ENCODE peak calls at places on chromosomes 3 and 15, in nine cellular contexts. One of them, this sample, is unnamed.

GRCh38 chr15:65789759-65790158 is 2.3 kb downstream of the DENND4A start:
- DNase-seq in transverse colon: no peak
- DNase-seq in PC-3: no peak
- DNase-seq in mesothelial cell of epicardium: no peak
- DNase-seq in psoas muscle: no peak
- DNase-seq in dorsolateral prefrontal cortex: no peak
- DNase-seq in upper lobe of right lung: no peak
- DNase-seq in brain microvascular endothelial cell: no peak
- DNase-seq in neural progenitor cell: no peak
- DNase-seq in this sample: no peak

GRCh38 chr3:58998476-58999117 is 51.2 kb downstream of the CFAP20DC start:
- DNase-seq in dorsolateral prefrontal cortex: no peak
- DNase-seq in psoas muscle: no peak
- DNase-seq in brain microvascular endothelial cell: peak
- DNase-seq in neural progenitor cell: no peak
- DNase-seq in upper lobe of right lung: no peak
- DNase-seq in transverse colon: no peak
- DNase-seq in PC-3: peak
- DNase-seq in mesothelial cell of epicardium: no peak
- DNase-seq in this sample: no peak

GRCh38 chr15:22979069-22979698 is 984 bp downstream of the CYFIP1 start:
- DNase-seq in neural progenitor cell: peak
- DNase-seq in dorsolateral prefrontal cortex: peak
- DNase-seq in mesothelial cell of epicardium: peak
- DNase-seq in PC-3: peak
- DNase-seq in upper lobe of right lung: peak
- DNase-seq in transverse colon: peak
- DNase-seq in brain microvascular endothelial cell: peak
- DNase-seq in psoas muscle: peak
- DNase-seq in this sample: no peak

GRCh38 chr3:128714887-128715496 is 11.0 kb upstream of the RAB7A start:
- DNase-seq in dorsolateral prefrontal cortex: no peak
- DNase-seq in psoas muscle: no peak
- DNase-seq in transverse colon: peak
- DNase-seq in upper lobe of right lung: peak
- DNase-seq in mesothelial cell of epicardium: no peak
- DNase-seq in PC-3: no peak
- DNase-seq in brain microvascular endothelial cell: no peak
- DNase-seq in neural progenitor cell: no peak
- DNase-seq in this sample: no peak

GRCh38 chr3:37590328-37591079 is 271.2 kb upstream of the CTDSPL start:
- DNase-seq in neural progenitor cell: no peak
- DNase-seq in mesothelial cell of epicardium: no peak
- DNase-seq in psoas muscle: peak
- DNase-seq in brain microvascular endothelial cell: no peak
- DNase-seq in PC-3: no peak
- DNase-seq in upper lobe of right lung: no peak
- DNase-seq in transverse colon: peak
- DNase-seq in dorsolateral prefrontal cortex: no peak
- DNase-seq in this sample: no peak

GRCh38 chr3:151795276-151795675 is 18.6 kb upstream of the AADAC start:
- DNase-seq in dorsolateral prefrontal cortex: no peak
- DNase-seq in neural progenitor cell: no peak
- DNase-seq in brain microvascular endothelial cell: peak
- DNase-seq in PC-3: peak
- DNase-seq in psoas muscle: no peak
- DNase-seq in mesothelial cell of epicardium: no peak
- DNase-seq in transverse colon: no peak
- DNase-seq in upper lobe of right lung: no peak
- DNase-seq in this sample: no peak

GRCh38 chr3:55543228-55543627 is 56.1 kb upstream of the WNT5A start:
- DNase-seq in mesothelial cell of epicardium: no peak
- DNase-seq in transverse colon: no peak
- DNase-seq in psoas muscle: no peak
- DNase-seq in upper lobe of right lung: no peak
- DNase-seq in neural progenitor cell: no peak
- DNase-seq in dorsolateral prefrontal cortex: no peak
- DNase-seq in PC-3: no peak
- DNase-seq in brain microvascular endothelial cell: peak
- DNase-seq in this sample: no peak

GRCh38 chr3:156764761-156765160 is 61.4 kb upstream of the LEKR1 start:
- DNase-seq in neural progenitor cell: no peak
- DNase-seq in upper lobe of right lung: no peak
- DNase-seq in transverse colon: no peak
- DNase-seq in psoas muscle: no peak
- DNase-seq in dorsolateral prefrontal cortex: no peak
- DNase-seq in PC-3: peak
- DNase-seq in brain microvascular endothelial cell: peak
- DNase-seq in mesothelial cell of epicardium: no peak
- DNase-seq in this sample: no peak

GRCh38 chr3:178623666-178624255 is 87.5 kb downstream of the KCNMB2 start:
- DNase-seq in PC-3: peak
- DNase-seq in psoas muscle: no peak
- DNase-seq in transverse colon: no peak
- DNase-seq in upper lobe of right lung: no peak
- DNase-seq in mesothelial cell of epicardium: no peak
- DNase-seq in brain microvascular endothelial cell: no peak
- DNase-seq in dorsolateral prefrontal cortex: no peak
- DNase-seq in neural progenitor cell: no peak
- DNase-seq in this sample: no peak

GRCh38 chr3:133208184-133208583 is 170.0 kb downstream of the TMEM108 start:
- DNase-seq in psoas muscle: no peak
- DNase-seq in upper lobe of right lung: no peak
- DNase-seq in neural progenitor cell: no peak
- DNase-seq in mesothelial cell of epicardium: no peak
- DNase-seq in PC-3: no peak
- DNase-seq in brain microvascular endothelial cell: no peak
- DNase-seq in transverse colon: no peak
- DNase-seq in dorsolateral prefrontal cortex: no peak
- DNase-seq in this sample: no peak

GRCh38 chr15:96046620-96047240 is 283.8 kb upstream of the NR2F2 start:
- DNase-seq in transverse colon: no peak
- DNase-seq in brain microvascular endothelial cell: no peak
- DNase-seq in PC-3: no peak
- DNase-seq in mesothelial cell of epicardium: no peak
- DNase-seq in dorsolateral prefrontal cortex: no peak
- DNase-seq in upper lobe of right lung: no peak
- DNase-seq in neural progenitor cell: no peak
- DNase-seq in psoas muscle: no peak
- DNase-seq in this sample: no peak

GRCh38 chr3:32815812-32816438 is 1.9 kb upstream of the TRIM71 start:
- DNase-seq in upper lobe of right lung: no peak
- DNase-seq in neural progenitor cell: peak
- DNase-seq in transverse colon: no peak
- DNase-seq in dorsolateral prefrontal cortex: no peak
- DNase-seq in brain microvascular endothelial cell: no peak
- DNase-seq in mesothelial cell of epicardium: no peak
- DNase-seq in psoas muscle: no peak
- DNase-seq in PC-3: no peak
- DNase-seq in this sample: no peak

GRCh38 chr3:52014613-52015012 is 18.9 kb upstream of the RPL29 start:
- DNase-seq in neural progenitor cell: peak
- DNase-seq in upper lobe of right lung: peak
- DNase-seq in dorsolateral prefrontal cortex: no peak
- DNase-seq in psoas muscle: no peak
- DNase-seq in brain microvascular endothelial cell: no peak
- DNase-seq in transverse colon: no peak
- DNase-seq in mesothelial cell of epicardium: no peak
- DNase-seq in PC-3: peak
- DNase-seq in this sample: no peak

DNA sequence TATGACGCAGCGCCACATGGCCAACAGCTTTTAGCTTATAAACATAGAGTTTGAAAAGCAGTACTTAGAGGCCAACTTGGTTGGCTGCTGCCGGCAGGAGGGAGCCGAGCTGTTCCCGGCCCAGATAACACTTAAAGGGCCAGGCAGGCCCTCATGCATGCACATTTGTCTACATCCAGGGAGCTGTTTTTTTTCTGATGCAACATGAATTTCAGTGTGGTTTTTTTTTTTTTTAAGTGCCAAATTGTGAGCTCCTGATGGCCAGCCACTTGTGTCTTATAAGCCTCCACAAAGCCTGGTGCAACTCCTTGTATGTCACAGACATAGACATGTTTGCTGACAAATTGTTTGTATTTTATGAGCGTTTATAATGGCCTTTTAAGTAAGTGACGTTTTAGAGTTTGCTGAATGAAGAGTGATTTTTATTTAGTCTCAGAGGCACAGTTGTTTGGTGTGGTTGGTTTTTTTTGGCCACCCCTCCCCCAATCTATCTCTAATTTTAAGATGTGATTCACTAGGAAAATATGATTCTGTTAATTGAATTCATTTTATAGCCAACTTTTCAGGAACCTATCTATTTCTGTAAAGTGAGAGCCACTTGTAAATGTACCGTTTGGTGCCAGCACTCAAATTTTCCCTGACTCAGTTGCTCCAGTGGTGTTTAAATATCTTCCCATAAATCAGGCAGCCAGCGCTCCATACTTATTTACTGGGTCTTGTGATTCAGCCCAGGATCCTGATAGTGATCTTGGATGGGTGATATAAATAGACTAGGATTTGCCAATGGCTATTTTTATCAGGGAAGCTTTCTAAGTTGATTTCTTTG is 134.3 kb downstream of the VGLL4 start:
- DNase-seq in dorsolateral prefrontal cortex: peak
- DNase-seq in mesothelial cell of epicardium: no peak
- DNase-seq in upper lobe of right lung: peak
- DNase-seq in PC-3: peak
- DNase-seq in psoas muscle: peak
- DNase-seq in neural progenitor cell: peak
- DNase-seq in brain microvascular endothelial cell: peak
- DNase-seq in transverse colon: peak
- DNase-seq in this sample: no peak
- TF ChIP-seq CTCF in dorsolateral prefrontal cortex: no peak
- TF ChIP-seq CTCF in mesothelial cell of epicardium: no peak
- TF ChIP-seq CTCF in upper lobe of right lung: no peak
- TF ChIP-seq CTCF in PC-3: no peak
- TF ChIP-seq CTCF in psoas muscle: peak
- TF ChIP-seq CTCF in neural progenitor cell: no peak
- TF ChIP-seq CTCF in brain microvascular endothelial cell: peak
- TF ChIP-seq CTCF in transverse colon: no peak
- TF ChIP-seq CTCF in this sample: no peak

DNA sequence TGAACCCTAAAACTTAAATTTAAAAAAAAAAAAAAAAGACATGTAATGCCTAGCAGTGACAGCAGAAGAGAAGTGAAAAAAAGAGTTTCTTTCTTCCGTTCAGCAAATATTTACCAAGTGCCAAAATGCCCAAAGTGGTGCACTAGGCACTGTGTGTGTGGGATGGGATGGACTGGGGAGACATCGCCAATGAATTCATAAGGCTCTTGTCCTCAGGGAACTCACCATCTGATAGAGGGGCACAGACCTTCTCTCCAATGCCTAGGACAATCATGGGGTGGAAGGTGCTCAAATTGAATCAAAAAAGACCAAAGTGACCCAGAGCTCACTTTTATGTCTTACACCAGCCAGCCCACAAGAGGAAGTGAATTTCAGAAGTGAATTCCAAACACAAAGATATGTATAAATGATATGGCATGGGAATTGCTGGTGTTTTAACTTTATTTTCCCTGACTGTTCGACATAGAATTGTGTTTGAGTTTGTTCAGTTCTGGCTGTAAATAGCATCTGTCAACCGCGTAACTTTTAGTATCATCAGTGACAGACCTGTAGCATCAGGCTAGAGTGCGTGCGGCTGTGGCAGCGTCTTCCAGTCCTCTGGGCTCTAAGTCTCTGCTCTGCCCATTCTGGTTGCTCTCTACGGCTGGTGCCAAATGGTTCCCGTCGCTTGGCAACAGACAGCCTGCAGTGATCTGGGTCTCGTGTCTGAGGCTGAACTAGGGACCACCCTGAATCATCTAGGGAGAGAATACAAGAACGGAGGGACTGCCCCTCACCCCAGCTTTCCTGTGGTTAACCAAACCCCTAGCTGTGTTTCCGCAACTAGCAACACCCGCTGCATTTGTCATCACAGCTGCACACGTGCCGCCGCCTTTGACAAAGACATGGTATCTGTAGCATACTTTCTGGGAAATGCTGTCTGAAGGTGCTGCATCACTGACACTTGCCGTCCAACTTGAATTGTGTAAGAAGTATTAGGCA is 154.0 kb upstream of the THBS1 start:
- DNase-seq in dorsolateral prefrontal cortex: peak
- DNase-seq in PC-3: no peak
- DNase-seq in psoas muscle: peak
- DNase-seq in neural progenitor cell: peak
- DNase-seq in upper lobe of right lung: peak
- DNase-seq in mesothelial cell of epicardium: no peak
- DNase-seq in transverse colon: peak
- DNase-seq in brain microvascular endothelial cell: peak
- DNase-seq in this sample: no peak
- TF ChIP-seq CTCF in dorsolateral prefrontal cortex: no peak
- TF ChIP-seq CTCF in PC-3: no peak
- TF ChIP-seq CTCF in psoas muscle: no peak
- TF ChIP-seq CTCF in neural progenitor cell: no peak
- TF ChIP-seq CTCF in upper lobe of right lung: no peak
- TF ChIP-seq CTCF in mesothelial cell of epicardium: no peak
- TF ChIP-seq CTCF in transverse colon: no peak
- TF ChIP-seq CTCF in brain microvascular endothelial cell: no peak
- TF ChIP-seq CTCF in this sample: no peak

DNA sequence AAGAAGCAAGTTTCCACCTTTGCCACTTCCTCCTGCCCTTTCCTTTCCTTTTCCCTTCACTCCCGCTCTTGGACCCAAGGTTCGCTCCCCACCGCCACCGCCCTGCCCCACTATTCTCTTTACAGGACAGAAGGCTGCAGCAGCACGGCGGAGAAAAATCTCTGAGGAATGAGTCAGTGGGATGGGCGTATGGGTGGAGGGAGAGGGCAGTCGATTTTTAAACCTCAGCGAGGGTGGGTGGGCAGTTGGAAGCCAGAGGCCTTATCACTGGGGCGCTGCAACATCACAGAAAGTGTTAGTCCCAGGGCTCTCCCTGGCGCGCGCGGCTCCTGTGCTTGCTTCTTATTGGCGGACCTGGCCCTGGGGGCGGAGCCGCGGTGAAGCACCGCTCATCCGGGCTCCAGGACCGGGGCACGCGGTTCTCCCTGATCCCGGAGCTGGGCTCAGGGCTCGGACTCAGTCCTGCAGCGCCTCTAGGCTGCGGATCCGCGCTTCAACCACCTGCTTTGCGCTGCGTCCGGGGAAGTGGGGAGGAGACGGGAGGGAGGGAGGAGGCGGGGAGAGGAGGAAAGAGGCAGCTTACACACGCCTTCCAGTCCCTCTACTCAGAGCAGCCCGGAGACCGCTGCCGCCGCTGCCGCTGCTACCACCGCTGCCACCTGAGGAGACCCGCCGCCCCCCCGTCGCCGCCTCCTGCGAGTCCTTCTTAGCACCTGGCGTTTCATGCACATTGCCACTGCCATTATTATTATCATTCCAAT is at the start of gene ALCAM:
- DNase-seq in transverse colon: peak
- DNase-seq in dorsolateral prefrontal cortex: peak
- DNase-seq in neural progenitor cell: peak
- DNase-seq in brain microvascular endothelial cell: peak
- DNase-seq in PC-3: peak
- DNase-seq in mesothelial cell of epicardium: peak
- DNase-seq in psoas muscle: peak
- DNase-seq in upper lobe of right lung: peak
- DNase-seq in this sample: peak
- TF ChIP-seq CTCF in transverse colon: peak
- TF ChIP-seq CTCF in dorsolateral prefrontal cortex: peak
- TF ChIP-seq CTCF in neural progenitor cell: peak
- TF ChIP-seq CTCF in brain microvascular endothelial cell: peak
- TF ChIP-seq CTCF in PC-3: peak
- TF ChIP-seq CTCF in mesothelial cell of epicardium: no peak
- TF ChIP-seq CTCF in psoas muscle: no peak
- TF ChIP-seq CTCF in upper lobe of right lung: peak
- TF ChIP-seq CTCF in this sample: peak

GRCh38 chr15:100131321-100132224 is 210.2 kb downstream of the ADAMTS17 start:
- DNase-seq in psoas muscle: no peak
- DNase-seq in PC-3: peak
- DNase-seq in mesothelial cell of epicardium: peak
- DNase-seq in neural progenitor cell: peak
- DNase-seq in dorsolateral prefrontal cortex: no peak
- DNase-seq in transverse colon: peak
- DNase-seq in upper lobe of right lung: no peak
- DNase-seq in brain microvascular endothelial cell: peak
- DNase-seq in this sample: no peak
- TF ChIP-seq CTCF in psoas muscle: peak
- TF ChIP-seq CTCF in PC-3: peak
- TF ChIP-seq CTCF in mesothelial cell of epicardium: no peak
- TF ChIP-seq CTCF in neural progenitor cell: peak
- TF ChIP-seq CTCF in dorsolateral prefrontal cortex: no peak
- TF ChIP-seq CTCF in transverse colon: no peak
- TF ChIP-seq CTCF in upper lobe of right lung: peak
- TF ChIP-seq CTCF in brain microvascular endothelial cell: peak
- TF ChIP-seq CTCF in this sample: peak

This sample was measured in D721Med.